ENCODE peak calls at places on chromosomes 7 and 10, in seven cellular contexts. One of them, this sample, is unnamed.
A peak's percentile ranks its signal among the peaks of the same experiment; 100 is the strongest.

GRCh38 chr7:867001-867405 is 9.4 kb upstream of the GET4 start:
- DNase-seq in fibroblast of lung: peak; percentile 62
- DNase-seq in cardiac muscle cell: no peak
- DNase-seq in HFF-Myc: peak; percentile 60
- DNase-seq in left ventricle myocardium inferior: peak; percentile 72
- DNase-seq in foreskin keratinocyte: peak; percentile 15
- DNase-seq in lower lobe of right lung: no peak
- DNase-seq in this sample: no peak

GRCh38 chr7:122137291-122138077 is 6.6 kb downstream of the AASS start:
- DNase-seq in fibroblast of lung: peak; percentile 51
- DNase-seq in left ventricle myocardium inferior: no peak
- DNase-seq in cardiac muscle cell: peak; percentile 44
- DNase-seq in HFF-Myc: peak; percentile 73
- DNase-seq in lower lobe of right lung: no peak
- DNase-seq in foreskin keratinocyte: no peak
- DNase-seq in this sample: no peak

GRCh38 chr10:4025339-4025738 is 240.3 kb upstream of the KLF6 start:
- DNase-seq in left ventricle myocardium inferior: no peak
- DNase-seq in HFF-Myc: no peak
- DNase-seq in fibroblast of lung: no peak
- DNase-seq in foreskin keratinocyte: no peak
- DNase-seq in cardiac muscle cell: no peak
- DNase-seq in lower lobe of right lung: no peak
- DNase-seq in this sample: no peak

GRCh38 chr7:26619348-26619747 is 245.0 kb downstream of the SKAP2 start:
- DNase-seq in fibroblast of lung: no peak
- DNase-seq in left ventricle myocardium inferior: no peak
- DNase-seq in foreskin keratinocyte: no peak
- DNase-seq in lower lobe of right lung: no peak
- DNase-seq in HFF-Myc: no peak
- DNase-seq in cardiac muscle cell: no peak
- DNase-seq in this sample: no peak

GRCh38 chr10:126387041-126387908 is 1.0 kb downstream of the ADAM12 start:
- DNase-seq in cardiac muscle cell: peak; percentile 76
- DNase-seq in HFF-Myc: no peak
- DNase-seq in left ventricle myocardium inferior: peak; percentile 44
- DNase-seq in lower lobe of right lung: peak; percentile 63
- DNase-seq in fibroblast of lung: peak; percentile 81
- DNase-seq in foreskin keratinocyte: peak; percentile 57
- DNase-seq in this sample: peak; percentile 27

GRCh38 chr7:37180828-37181549 is 267.7 kb downstream of the ELMO1 start:
- DNase-seq in fibroblast of lung: no peak
- DNase-seq in lower lobe of right lung: no peak
- DNase-seq in foreskin keratinocyte: no peak
- DNase-seq in cardiac muscle cell: no peak
- DNase-seq in HFF-Myc: no peak
- DNase-seq in left ventricle myocardium inferior: no peak
- DNase-seq in this sample: no peak

GRCh38 chr10:98085238-98085637 is 49.2 kb upstream of the R3HCC1L start:
- DNase-seq in HFF-Myc: no peak
- DNase-seq in cardiac muscle cell: no peak
- DNase-seq in lower lobe of right lung: no peak
- DNase-seq in fibroblast of lung: no peak
- DNase-seq in left ventricle myocardium inferior: no peak
- DNase-seq in foreskin keratinocyte: no peak
- DNase-seq in this sample: no peak

GRCh38 chr10:112229901-112230300 is 46.3 kb upstream of the GPAM start:
- DNase-seq in HFF-Myc: no peak
- DNase-seq in cardiac muscle cell: no peak
- DNase-seq in left ventricle myocardium inferior: no peak
- DNase-seq in lower lobe of right lung: no peak
- DNase-seq in fibroblast of lung: no peak
- DNase-seq in foreskin keratinocyte: no peak
- DNase-seq in this sample: no peak

GRCh38 chr7:106104861-106105260 is 7.3 kb downstream of the SYPL1 start:
- DNase-seq in HFF-Myc: no peak
- DNase-seq in left ventricle myocardium inferior: no peak
- DNase-seq in lower lobe of right lung: no peak
- DNase-seq in foreskin keratinocyte: no peak
- DNase-seq in cardiac muscle cell: no peak
- DNase-seq in fibroblast of lung: no peak
- DNase-seq in this sample: no peak

GRCh38 chr7:77693830-77694583 is 2.3 kb upstream of the RSBN1L start:
- DNase-seq in left ventricle myocardium inferior: no peak
- DNase-seq in foreskin keratinocyte: no peak
- DNase-seq in HFF-Myc: no peak
- DNase-seq in fibroblast of lung: no peak
- DNase-seq in lower lobe of right lung: no peak
- DNase-seq in cardiac muscle cell: no peak
- DNase-seq in this sample: no peak

GRCh38 chr7:81641873-81642272 is 128.0 kb downstream of the HGF start:
- DNase-seq in cardiac muscle cell: no peak
- DNase-seq in foreskin keratinocyte: no peak
- DNase-seq in lower lobe of right lung: no peak
- DNase-seq in HFF-Myc: no peak
- DNase-seq in left ventricle myocardium inferior: no peak
- DNase-seq in fibroblast of lung: no peak
- DNase-seq in this sample: no peak

DNA sequence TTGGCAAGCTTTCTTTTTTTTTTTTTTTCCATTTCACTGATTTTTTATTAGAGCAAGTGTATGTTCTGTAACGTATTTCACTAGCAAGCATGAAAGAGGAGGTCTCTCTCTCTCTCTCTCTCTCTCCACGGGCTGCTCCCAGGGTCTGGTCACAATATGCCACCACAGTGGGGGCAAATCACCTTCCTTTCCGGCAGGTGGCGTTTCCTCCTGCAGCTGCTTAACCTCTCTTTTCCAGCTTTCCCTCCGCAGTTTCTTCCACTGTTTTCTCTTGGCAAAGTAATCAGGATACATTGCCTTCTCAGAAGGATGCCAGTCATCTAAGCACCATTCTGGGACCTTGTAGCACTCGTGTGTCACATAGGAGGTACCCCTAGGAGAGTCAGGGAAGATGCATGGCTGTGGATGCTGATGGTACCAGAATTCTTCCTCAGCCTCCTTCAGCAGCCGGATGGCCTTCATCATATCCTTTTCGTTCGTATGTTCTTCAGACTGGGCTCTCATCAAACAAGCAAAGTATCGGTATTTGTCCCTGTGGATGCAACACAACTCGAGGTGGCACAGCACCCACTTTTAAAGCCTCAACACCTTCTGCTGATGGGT is 197.3 kb upstream of the PODXL start:
- DNase-seq in HFF-Myc: no peak
- DNase-seq in left ventricle myocardium inferior: no peak
- DNase-seq in lower lobe of right lung: no peak
- DNase-seq in cardiac muscle cell: peak; percentile 4
- DNase-seq in fibroblast of lung: no peak
- DNase-seq in foreskin keratinocyte: no peak
- DNase-seq in this sample: no peak
- TF ChIP-seq CTCF in HFF-Myc: peak; percentile 48
- TF ChIP-seq CTCF in left ventricle myocardium inferior: peak; percentile 31
- TF ChIP-seq CTCF in lower lobe of right lung: no peak
- TF ChIP-seq CTCF in cardiac muscle cell: peak; percentile 34
- TF ChIP-seq CTCF in fibroblast of lung: peak; percentile 42
- TF ChIP-seq CTCF in foreskin keratinocyte: peak; percentile 51
- TF ChIP-seq CTCF in this sample: peak; percentile 28

GRCh38 chr7:44967571-44968446 is 11.0 kb downstream of the MYO1G start:
- DNase-seq in fibroblast of lung: no peak
- DNase-seq in cardiac muscle cell: peak; percentile 42
- DNase-seq in HFF-Myc: no peak
- DNase-seq in left ventricle myocardium inferior: no peak
- DNase-seq in lower lobe of right lung: no peak
- DNase-seq in foreskin keratinocyte: no peak
- DNase-seq in this sample: no peak
- TF ChIP-seq CTCF in fibroblast of lung: peak; percentile 26
- TF ChIP-seq CTCF in cardiac muscle cell: peak; percentile 39
- TF ChIP-seq CTCF in HFF-Myc: peak; percentile 35
- TF ChIP-seq CTCF in left ventricle myocardium inferior: peak; percentile 47
- TF ChIP-seq CTCF in lower lobe of right lung: peak; percentile 28
- TF ChIP-seq CTCF in foreskin keratinocyte: peak; percentile 27
- TF ChIP-seq CTCF in this sample: no peak

DNA sequence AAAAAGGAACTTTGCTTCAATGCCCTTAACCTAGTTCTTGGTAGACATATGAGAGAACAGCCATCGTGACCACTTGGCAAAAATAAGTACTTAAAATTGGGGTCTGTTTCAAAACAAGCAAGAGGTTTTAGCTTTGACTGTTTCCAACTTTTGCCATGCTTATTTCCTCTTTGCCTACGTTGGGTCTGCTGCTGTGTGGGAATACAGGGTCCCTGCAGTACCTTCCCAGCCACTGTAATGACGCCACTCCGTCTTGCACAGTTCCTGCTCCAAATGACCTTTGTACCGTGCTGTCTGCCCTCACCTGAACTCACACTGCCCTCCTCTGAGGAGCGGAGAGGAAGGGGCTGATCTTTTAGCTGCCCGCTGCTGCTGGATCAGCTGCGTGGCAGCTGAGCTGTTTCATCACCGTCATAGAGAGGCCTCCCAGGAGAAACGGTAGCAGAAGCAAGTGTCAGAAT is 133.1 kb downstream of the MAPK8 start:
- DNase-seq in cardiac muscle cell: peak; percentile 41
- DNase-seq in left ventricle myocardium inferior: no peak
- DNase-seq in fibroblast of lung: peak; percentile 62
- DNase-seq in foreskin keratinocyte: no peak
- DNase-seq in HFF-Myc: no peak
- DNase-seq in lower lobe of right lung: peak; percentile 57
- DNase-seq in this sample: no peak
- TF ChIP-seq CTCF in cardiac muscle cell: no peak
- TF ChIP-seq CTCF in left ventricle myocardium inferior: no peak
- TF ChIP-seq CTCF in fibroblast of lung: no peak
- TF ChIP-seq CTCF in foreskin keratinocyte: no peak
- TF ChIP-seq CTCF in HFF-Myc: no peak
- TF ChIP-seq CTCF in lower lobe of right lung: no peak
- TF ChIP-seq CTCF in this sample: no peak

DNA sequence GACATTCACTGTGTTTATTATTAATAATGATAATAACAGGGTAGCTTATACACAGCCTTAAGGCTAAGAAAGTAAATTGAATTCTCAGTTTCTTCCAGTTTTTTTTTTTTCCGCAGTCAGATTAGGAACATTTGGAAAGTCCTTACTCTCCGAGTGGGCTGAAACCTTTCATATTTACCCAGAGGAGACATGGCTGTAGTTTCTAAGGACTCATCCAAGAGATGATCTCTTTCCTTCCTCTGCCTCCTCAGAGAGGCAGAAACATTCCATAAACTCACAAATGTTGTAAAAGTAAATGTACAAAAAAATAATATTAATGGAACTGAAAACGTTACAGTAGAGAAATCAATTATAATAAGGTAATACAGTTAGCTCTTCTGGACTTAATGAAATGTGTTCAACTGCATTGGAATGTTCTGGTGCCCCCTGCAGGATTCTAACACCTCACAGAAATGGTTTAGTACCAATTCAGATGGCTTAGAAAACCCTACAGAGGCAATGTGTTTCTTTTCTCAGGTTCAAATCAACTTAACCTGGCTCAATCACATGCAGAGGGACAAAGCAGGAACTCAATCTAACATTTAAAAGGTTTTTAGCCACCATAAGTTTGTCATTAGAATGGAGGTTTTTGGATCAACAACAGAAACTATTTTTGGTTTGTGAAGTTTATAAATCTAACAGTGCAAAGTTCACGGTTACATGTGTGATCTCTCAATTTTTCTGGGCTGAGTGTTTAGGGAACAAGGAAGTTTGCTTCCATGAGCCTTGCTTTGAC is 71.7 kb downstream of the ICA1 start:
- DNase-seq in fibroblast of lung: peak; percentile 53
- DNase-seq in HFF-Myc: peak; percentile 20
- DNase-seq in left ventricle myocardium inferior: no peak
- DNase-seq in cardiac muscle cell: peak; percentile 60
- DNase-seq in lower lobe of right lung: no peak
- DNase-seq in foreskin keratinocyte: peak; percentile 45
- DNase-seq in this sample: peak; percentile 63
- TF ChIP-seq CTCF in fibroblast of lung: peak; percentile 69
- TF ChIP-seq CTCF in HFF-Myc: peak; percentile 52
- TF ChIP-seq CTCF in left ventricle myocardium inferior: peak; percentile 68
- TF ChIP-seq CTCF in cardiac muscle cell: peak; percentile 64
- TF ChIP-seq CTCF in lower lobe of right lung: peak; percentile 66
- TF ChIP-seq CTCF in foreskin keratinocyte: peak; percentile 75
- TF ChIP-seq CTCF in this sample: peak; percentile 68

This sample was measured in GM13977.